ENCODE peak calls at places on chromosomes 6 and 20, in four cellular contexts. E, W, I and Q are unnamed samples.
A peak's percentile ranks its signal among the peaks of the same experiment; 100 is the strongest.

GRCh38 chr6:106347219-106347618 is 13.3 kb upstream of the CRYBG1 start:
- DNase-seq in E (no peak), W (no peak), I (no peak), Q (no peak)

GRCh38 chr6:117605169-117605826 is 3.0 kb upstream of the GOPC start:
- DNase-seq in E (peak; percentile 66), W (peak; percentile 84), I (peak; percentile 24), Q (peak; percentile 44)

GRCh38 chr6:52526634-52527033 is 50.2 kb downstream of the TRAM2 start:
- DNase-seq in E (no peak), W (peak; percentile 68), I (no peak), Q (no peak)

GRCh38 chr6:41232667-41233066 is 4.5 kb downstream of the TREML4 start:
- DNase-seq in E (no peak), W (no peak), I (no peak), Q (no peak)

GRCh38 chr6:165849539-165850430 is 186.7 kb upstream of the PDE10A start:
- DNase-seq in E (peak; percentile 34), W (no peak), I (no peak), Q (no peak)

GRCh38 chr6:31738048-31738979 is 1.5 kb upstream of the MSH5 start:
- DNase-seq in E (no peak), W (peak; percentile 81), I (peak; percentile 55), Q (peak; percentile 62)

GRCh38 chr6:86937219-86938079 is at the start of gene HTR1E:
- DNase-seq in E (peak; percentile 70), W (peak; percentile 43), I (peak; percentile 46), Q (no peak)

GRCh38 chr6:41937881-41938574 is 3.6 kb downstream of the CCND3 start:
- DNase-seq in E (no peak), W (no peak), I (no peak), Q (no peak)

GRCh38 chr20:63124092-63124781 is 91.7 kb downstream of the YTHDF1 start:
- DNase-seq in E (no peak), W (peak; percentile 2), I (no peak), Q (no peak)

GRCh38 chr6:53593001-53593488 is 48.1 kb upstream of the GCLC start:
- DNase-seq in E (no peak), W (peak; percentile 63), I (no peak), Q (peak; percentile 46)
- H3K4me3 ChIP-seq in E (no peak overlapping the region), W (no peak overlapping the region), I (no peak overlapping the region), Q (no peak overlapping the region)

DNA sequence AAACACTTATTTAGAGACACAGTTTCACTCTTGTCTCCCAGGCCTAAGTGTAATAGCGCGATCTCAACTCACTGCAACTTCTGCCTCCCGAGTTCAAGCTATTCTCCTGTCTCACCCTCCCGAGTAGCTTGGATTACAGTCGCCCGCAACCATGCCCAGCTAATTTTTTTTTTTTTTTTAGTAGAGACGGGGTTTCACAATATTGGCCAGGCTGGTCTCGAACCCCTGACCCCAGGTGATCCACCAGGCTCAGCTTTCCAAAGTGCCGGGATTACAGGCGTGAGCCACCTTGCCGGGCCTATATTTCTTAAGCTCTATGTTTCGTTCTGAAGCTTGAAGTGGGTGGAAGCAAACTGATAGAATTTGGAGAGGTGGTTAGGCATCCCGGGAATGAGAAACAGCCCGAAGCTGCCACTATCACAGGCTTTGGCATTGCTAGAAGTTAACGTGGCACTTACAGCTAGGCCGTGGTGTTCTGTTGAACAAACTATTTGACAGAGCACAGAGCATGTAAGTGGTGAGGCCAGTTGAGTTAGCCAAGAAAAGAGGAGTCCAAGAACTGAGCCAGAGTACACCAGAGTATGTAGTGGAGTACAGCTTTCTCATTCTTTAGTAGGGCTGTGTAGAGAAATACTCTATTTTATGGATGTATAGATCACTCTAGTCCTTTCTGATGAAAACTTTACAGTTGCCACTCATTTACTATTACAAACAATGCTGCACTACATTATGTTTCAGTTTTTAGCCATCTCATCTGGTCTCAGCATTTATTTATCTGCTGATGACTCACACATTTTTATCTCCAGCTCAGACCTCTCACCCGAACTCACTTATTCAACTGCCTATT is 62.0 kb upstream of the HFE start:
- DNase-seq in E (no peak), W (peak; percentile 65), I (no peak), Q (no peak)
- H3K4me3 ChIP-seq in E (peak overlapping the region; percentile 64), W (no peak overlapping the region), I (no peak overlapping the region), Q (no peak overlapping the region)

GRCh38 chr6:166955121-166955864 is 1.1 kb downstream of the RNASET2 start:
- DNase-seq in E (peak; percentile 36), W (no peak), I (no peak), Q (no peak)

GRCh38 chr6:166952122-166952521 is 4.2 kb downstream of the RNASET2 start:
- DNase-seq in E (no peak), W (no peak), I (no peak), Q (no peak)

GRCh38 chr6:166955865-166956443 is 396 bp downstream of the RNASET2 start:
- DNase-seq in E (peak; percentile 87), W (peak; percentile 46), I (peak; percentile 54), Q (no peak)

GRCh38 chr6:166952567-166953464 is 3.5 kb downstream of the RNASET2 start:
- DNase-seq in E (no peak), W (no peak), I (no peak), Q (no peak)

GRCh38 chr6:166954118-166954713 is 2.1 kb downstream of the RNASET2 start:
- DNase-seq in E (no peak), W (no peak), I (no peak), Q (no peak)
- H3K4me3 ChIP-seq in E (no peak overlapping the region), W (no peak overlapping the region), I (no peak overlapping the region), Q (no peak overlapping the region)

GRCh38 chr6:146913842-146914562 is 290.2 kb upstream of the STXBP5 start:
- DNase-seq in E (peak; percentile 65), W (peak; percentile 93), I (peak; percentile 26), Q (peak; percentile 99)
- H3K4me3 ChIP-seq in E (no peak overlapping the region), W (peak overlapping the region; percentile 5), I (no peak overlapping the region), Q (peak overlapping the region; percentile 37)

DNA sequence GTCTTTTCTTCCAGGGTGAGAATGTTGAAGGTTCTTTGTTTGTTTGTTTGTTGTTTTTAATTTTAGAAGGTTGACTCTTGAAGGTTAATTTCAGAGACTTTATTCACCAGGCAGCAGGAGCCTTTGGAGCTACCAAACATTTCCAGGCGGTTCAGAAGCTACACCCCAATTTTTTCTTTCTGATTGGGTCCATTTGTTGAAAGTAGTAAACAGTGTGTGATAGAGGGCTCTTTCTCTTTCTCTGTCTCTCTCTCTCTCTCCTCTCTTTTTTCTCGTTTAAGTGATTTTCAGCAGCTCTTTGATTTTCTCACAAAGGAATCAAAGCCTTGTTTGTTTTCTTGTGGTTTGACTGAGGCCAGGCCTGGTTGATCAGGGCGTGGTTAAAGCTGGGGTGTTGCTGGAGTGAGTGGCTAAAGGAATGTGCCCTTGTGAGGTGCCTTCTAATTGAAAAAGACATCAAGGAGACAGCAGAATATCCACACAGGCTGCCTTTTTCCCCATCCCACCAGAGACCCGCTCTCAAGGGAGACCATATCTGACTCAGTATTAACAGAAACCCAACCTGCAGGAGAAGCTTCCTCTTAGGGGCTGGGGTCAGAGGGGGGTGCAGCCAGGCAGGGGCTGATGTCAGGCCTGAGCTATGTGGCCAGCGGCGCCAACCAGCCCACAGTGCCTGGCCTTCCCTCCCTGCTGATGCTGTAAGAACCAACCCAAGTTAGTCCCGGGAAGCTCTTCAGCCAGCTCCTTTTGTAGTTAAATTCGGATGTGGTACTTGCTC is 40.4 kb upstream of the NAA20 start:
- DNase-seq in E (peak; percentile 60), W (peak; percentile 78), I (peak; percentile 68), Q (peak; percentile 68)
- H3K4me3 ChIP-seq in E (no peak overlapping the region), W (peak overlapping the region; percentile 93), I (peak overlapping the region; percentile 66), Q (peak overlapping the region; percentile 71)

GRCh38 chr20:57288676-57289075 is 22.2 kb upstream of the BMP7 start:
- DNase-seq in E (no peak), W (no peak), I (no peak), Q (no peak)
- H3K4me3 ChIP-seq in E (no peak overlapping the region), W (no peak overlapping the region), I (no peak overlapping the region), Q (no peak overlapping the region)